ENCODE peak calls at places on chromosomes 3 and 15, in four cellular contexts. One of them, this sample, is unnamed.
A peak's percentile ranks its signal among the peaks of the same experiment; 100 is the strongest.

GRCh38 chr3:34882764-34883163 is 756.6 kb upstream of the ARPP21 start:
- DNase-seq in epithelial cell of esophagus: no peak
- DNase-seq in AG04450: no peak
- DNase-seq in sigmoid colon: no peak
- DNase-seq in this sample: no peak

GRCh38 chr15:101092186-101092866 is 159.5 kb downstream of the CHSY1 start:
- DNase-seq in epithelial cell of esophagus: no peak
- DNase-seq in AG04450: no peak
- DNase-seq in sigmoid colon: no peak
- DNase-seq in this sample: no peak

GRCh38 chr3:151614-152189 is 44.9 kb upstream of the CHL1 start:
- DNase-seq in epithelial cell of esophagus: no peak
- DNase-seq in AG04450: no peak
- DNase-seq in sigmoid colon: no peak
- DNase-seq in this sample: no peak

GRCh38 chr3:127970966-127971592 is 56.0 kb downstream of the KBTBD12 start:
- DNase-seq in epithelial cell of esophagus: peak; percentile 77
- DNase-seq in AG04450: peak; percentile 18
- DNase-seq in sigmoid colon: no peak
- DNase-seq in this sample: peak; percentile 26

GRCh38 chr3:58414538-58415197 is 19.0 kb downstream of the PDHB start:
- DNase-seq in epithelial cell of esophagus: peak; percentile 67
- DNase-seq in AG04450: no peak
- DNase-seq in sigmoid colon: peak; percentile 72
- DNase-seq in this sample: peak; percentile 54

GRCh38 chr3:42071720-42072582 is 19.2 kb upstream of the TRAK1 start:
- DNase-seq in epithelial cell of esophagus: peak; percentile 64
- DNase-seq in AG04450: no peak
- DNase-seq in sigmoid colon: peak; percentile 96
- DNase-seq in this sample: peak; percentile 87

GRCh38 chr15:48090666-48091065 is 30.1 kb upstream of the SLC24A5 start:
- DNase-seq in epithelial cell of esophagus: no peak
- DNase-seq in AG04450: no peak
- DNase-seq in sigmoid colon: no peak
- DNase-seq in this sample: no peak

GRCh38 chr3:10308678-10309077 is 12.2 kb downstream of the SEC13 start:
- DNase-seq in epithelial cell of esophagus: no peak
- DNase-seq in AG04450: no peak
- DNase-seq in sigmoid colon: no peak
- DNase-seq in this sample: no peak

GRCh38 chr3:113096158-113096893 is 105.5 kb downstream of the GTPBP8 start:
- DNase-seq in epithelial cell of esophagus: no peak
- DNase-seq in AG04450: no peak
- DNase-seq in sigmoid colon: no peak
- DNase-seq in this sample: no peak

GRCh38 chr3:107431048-107431297 is 53.7 kb downstream of the CCDC54 start:
- DNase-seq in epithelial cell of esophagus: no peak
- DNase-seq in AG04450: no peak
- DNase-seq in sigmoid colon: peak; percentile 70
- DNase-seq in this sample: no peak

DNA sequence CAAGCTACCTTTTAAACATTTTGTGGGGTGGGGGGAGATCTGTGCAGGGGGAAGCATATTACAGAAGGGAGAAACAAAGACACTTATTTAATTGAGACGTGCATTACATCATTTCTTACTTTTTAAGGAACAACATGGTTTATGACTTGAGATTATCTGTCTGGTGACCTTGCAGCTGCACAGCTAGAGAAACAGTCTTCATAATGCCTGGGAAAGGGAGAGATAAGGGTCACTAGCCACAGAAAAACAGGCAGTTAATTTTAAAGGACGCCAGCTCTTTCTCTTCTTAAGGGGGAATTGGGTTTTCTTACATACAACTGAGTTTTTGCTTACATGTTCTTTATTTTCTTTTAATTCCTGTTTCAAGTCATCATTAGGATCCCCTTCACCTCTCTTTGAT is 147.9 kb downstream of the SST start:
- DNase-seq in epithelial cell of esophagus: no peak
- DNase-seq in AG04450: no peak
- DNase-seq in sigmoid colon: no peak
- DNase-seq in this sample: no peak
- TF ChIP-seq CTCF in epithelial cell of esophagus: no peak
- TF ChIP-seq CTCF in AG04450: no peak
- TF ChIP-seq CTCF in sigmoid colon: no peak
- TF ChIP-seq CTCF in this sample: no peak

DNA sequence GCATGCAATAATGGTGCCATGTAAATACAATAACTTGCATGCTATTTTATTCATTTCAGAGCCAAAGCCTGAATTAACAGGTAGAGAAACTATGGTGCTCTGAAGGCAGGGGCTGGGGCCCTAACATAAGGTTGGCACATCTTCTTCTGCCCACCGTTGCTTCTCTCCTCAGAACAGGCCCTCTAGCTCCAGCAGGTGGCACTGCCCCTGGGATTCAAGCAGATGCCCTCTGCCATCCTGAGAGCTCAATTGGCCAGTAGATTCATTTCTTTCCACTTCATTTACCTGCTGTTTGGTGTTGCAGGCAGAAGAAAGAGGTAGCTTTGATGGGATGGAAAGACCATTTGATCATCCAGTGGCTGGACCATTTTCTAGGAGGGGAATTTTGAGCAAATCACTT is 130.5 kb downstream of the FOXB1 start:
- DNase-seq in epithelial cell of esophagus: peak; percentile 21
- DNase-seq in AG04450: no peak
- DNase-seq in sigmoid colon: no peak
- DNase-seq in this sample: no peak
- TF ChIP-seq CTCF in epithelial cell of esophagus: peak; percentile 43
- TF ChIP-seq CTCF in AG04450: no peak
- TF ChIP-seq CTCF in sigmoid colon: no peak
- TF ChIP-seq CTCF in this sample: peak; percentile 18

GRCh38 chr15:72217216-72217615 is 13.8 kb downstream of the PKM start:
- DNase-seq in epithelial cell of esophagus: no peak
- DNase-seq in AG04450: no peak
- DNase-seq in sigmoid colon: no peak
- DNase-seq in this sample: no peak
- TF ChIP-seq CTCF in epithelial cell of esophagus: no peak
- TF ChIP-seq CTCF in AG04450: no peak
- TF ChIP-seq CTCF in sigmoid colon: no peak
- TF ChIP-seq CTCF in this sample: no peak

GRCh38 chr15:59105839-59106238 is 893 bp downstream of the CCNB2 start:
- DNase-seq in epithelial cell of esophagus: peak; percentile 28
- DNase-seq in AG04450: no peak
- DNase-seq in sigmoid colon: no peak
- DNase-seq in this sample: no peak
- TF ChIP-seq CTCF in epithelial cell of esophagus: peak; percentile 53
- TF ChIP-seq CTCF in AG04450: peak; percentile 16
- TF ChIP-seq CTCF in sigmoid colon: no peak
- TF ChIP-seq CTCF in this sample: no peak

DNA sequence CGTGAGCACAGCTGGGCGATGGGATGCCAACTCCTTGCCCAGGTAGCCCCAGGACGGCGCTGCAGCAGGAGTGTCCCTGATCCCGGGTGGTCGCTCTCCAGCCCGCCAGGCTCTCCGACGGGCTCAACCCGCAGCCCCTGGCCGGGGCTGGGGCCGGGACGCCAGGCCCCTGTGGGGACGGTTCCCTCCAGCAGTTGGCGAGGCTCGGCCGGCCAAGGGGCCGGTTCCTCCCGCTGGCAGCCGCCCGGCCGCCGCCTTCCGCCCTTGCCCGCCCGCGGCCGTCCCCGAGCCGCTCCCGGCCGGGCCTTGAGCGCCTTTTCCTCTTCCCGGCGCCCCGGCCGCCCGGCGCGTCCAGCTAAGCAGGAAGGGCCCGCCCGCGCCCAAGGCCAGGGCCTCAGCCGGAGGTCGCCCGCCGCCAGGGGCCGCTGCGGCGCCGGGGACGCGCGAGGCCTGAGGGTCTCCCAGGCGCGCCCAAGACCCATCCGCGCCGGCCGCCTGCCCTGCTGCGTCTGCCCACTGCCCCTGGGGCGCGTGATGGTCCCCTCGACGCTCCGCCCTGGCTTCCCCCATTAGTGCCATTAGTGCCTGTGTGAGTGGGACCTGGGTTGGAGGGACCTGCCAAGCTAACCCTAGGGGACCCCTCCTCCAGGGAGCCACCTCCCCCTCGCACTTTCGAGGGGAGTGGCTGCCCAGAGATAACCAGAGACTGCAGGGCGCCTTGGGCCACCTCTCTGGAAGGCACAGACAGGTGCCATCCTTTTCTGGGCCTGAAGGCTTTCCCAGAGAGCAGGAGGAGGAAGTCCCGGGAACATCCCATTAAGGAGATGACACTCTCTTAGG is 106.4 kb downstream of the FBLN2 start:
- DNase-seq in epithelial cell of esophagus: peak; percentile 42
- DNase-seq in AG04450: no peak
- DNase-seq in sigmoid colon: no peak
- DNase-seq in this sample: no peak
- TF ChIP-seq CTCF in epithelial cell of esophagus: no peak
- TF ChIP-seq CTCF in AG04450: peak; percentile 24
- TF ChIP-seq CTCF in sigmoid colon: peak; percentile 36
- TF ChIP-seq CTCF in this sample: peak; percentile 12

DNA sequence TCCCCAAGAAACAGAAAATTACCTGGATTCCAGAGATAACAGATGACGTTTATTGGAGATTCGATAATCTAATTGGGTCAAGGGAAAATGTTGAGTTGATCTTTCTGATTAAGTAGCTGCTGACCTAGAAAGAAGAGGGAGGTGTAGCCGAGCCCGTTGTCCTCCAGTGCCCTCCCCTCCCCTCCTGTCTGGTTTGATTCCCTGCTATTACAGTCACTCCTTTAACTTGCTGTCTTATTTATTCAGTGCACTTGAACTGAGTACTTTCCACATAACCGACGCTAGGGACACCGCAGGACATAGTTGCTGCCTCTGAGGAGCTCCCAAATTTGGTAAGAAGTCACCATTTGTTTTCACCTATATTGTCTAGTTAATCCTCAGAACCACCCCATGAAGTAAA is 103.7 kb downstream of the AQP9 start:
- DNase-seq in epithelial cell of esophagus: no peak
- DNase-seq in AG04450: no peak
- DNase-seq in sigmoid colon: no peak
- DNase-seq in this sample: no peak
- TF ChIP-seq CTCF in epithelial cell of esophagus: peak; percentile 44
- TF ChIP-seq CTCF in AG04450: no peak
- TF ChIP-seq CTCF in sigmoid colon: no peak
- TF ChIP-seq CTCF in this sample: no peak